ENCODE peak calls at places on chromosomes 6 and 20, in four cellular contexts. L is spleen, V is pancreas, R is fibroblast of mammary gland. W is an unnamed sample.

GRCh38 chr20:51089272-51089671 is 66.4 kb upstream of the KCNG1 start:
- DNase-seq in V (no peak), R (no peak), L (no peak), W (no peak)

GRCh38 chr6:141548969-141549368 is 583.8 kb upstream of the GJE1 start:
- DNase-seq in L (no peak), V (no peak), R (peak; percentile 96), W (no peak)

GRCh38 chr6:23410439-23410838 is 715.6 kb upstream of the NRSN1 start:
- DNase-seq in L (no peak), R (no peak), V (no peak), W (no peak)

GRCh38 chr6:71333700-71334099 is 45.1 kb downstream of the OGFRL1 start:
- DNase-seq in V (no peak), L (no peak), R (peak; percentile 94), W (no peak)

GRCh38 chr20:11754451-11754850 is 163.2 kb upstream of the BTBD3 start:
- DNase-seq in V (no peak), L (no peak), R (no peak), W (no peak)

GRCh38 chr6:3654898-3655297 is 96.6 kb downstream of the PXDC1 start:
- DNase-seq in V (no peak), L (no peak), R (no peak), W (no peak)

GRCh38 chr6:156933201-156934053 is 156.2 kb downstream of the ARID1B start:
- DNase-seq in V (peak; percentile 69), L (no peak), R (no peak), W (peak; percentile 79)

GRCh38 chr20:50348118-50348517 is 157.5 kb downstream of the CEBPB start:
- DNase-seq in V (peak; percentile 46), R (no peak), L (peak; percentile 85), W (no peak)

GRCh38 chr20:34475979-34476736 is 40.1 kb upstream of the DYNLRB1 start:
- DNase-seq in V (peak; percentile 17), R (peak; percentile 25), L (peak; percentile 87), W (no peak)

GRCh38 chr6:6008648-6009421 is 2.1 kb upstream of the NRN1 start:
- DNase-seq in V (peak; percentile 77), R (peak; percentile 80), L (peak; percentile 88), W (no peak)

GRCh38 chr6:167805349-167806060 is 21.2 kb upstream of the AFDN start:
- DNase-seq in V (no peak), L (no peak), R (no peak), W (no peak)

GRCh38 chr6:36963451-36964290 is 9.1 kb downstream of the PI16 start:
- DNase-seq in V (peak; percentile 41), L (peak; percentile 84), R (no peak), W (no peak)

GRCh38 chr20:49713779-49714712 is at the start of gene B4GALT5:
- DNase-seq in V (peak; percentile 57), L (peak; percentile 93), R (peak; percentile 43), W (no peak)

GRCh38 chr20:58224097-58224496 is 4.4 kb downstream of the ANKRD60 start:
- DNase-seq in L (no peak), R (no peak), V (no peak), W (no peak)

GRCh38 chr6:144064402-144064830 is 31.0 kb downstream of the SF3B5 start:
- DNase-seq in R (no peak), V (no peak), L (peak; percentile 94), W (no peak)

GRCh38 chr6:147003186-147003585 is 201.0 kb upstream of the STXBP5 start:
- DNase-seq in V (no peak), L (no peak), R (peak; percentile 16), W (no peak)

GRCh38 chr6:46491201-46491788 is at the start of gene RCAN2:
- DNase-seq in V (peak; percentile 59), L (peak; percentile 82), R (peak; percentile 46), W (no peak)

GRCh38 chr20:38805502-38805957 is at the start of gene PPP1R16B:
- DNase-seq in L (peak; percentile 96), R (no peak), V (no peak), W (no peak)

GRCh38 chr6:12467706-12468670 is 177.8 kb downstream of the EDN1 start:
- DNase-seq in R (peak; percentile 21), V (no peak), L (no peak), W (no peak)

GRCh38 chr6:34301408-34301807 is 52.6 kb upstream of the SMIM29 start:
- DNase-seq in L (no peak), V (peak; percentile 34), R (peak; percentile 96), W (no peak)

GRCh38 chr6:56458324-56458884 is 184.3 kb downstream of the DST start:
- DNase-seq in L (no peak), V (no peak), R (no peak), W (no peak)

GRCh38 chr6:1199981-1200637 is 111.8 kb upstream of the FOXQ1 start:
- DNase-seq in V (no peak), L (no peak), R (no peak), W (no peak)

GRCh38 chr6:26032387-26033131 is 54.7 kb upstream of the HFE start:
- DNase-seq in R (peak; percentile 35), L (no peak), V (no peak), W (no peak)

GRCh38 chr20:31709939-31710338 is 12.7 kb downstream of the BCL2L1 start:
- DNase-seq in L (no peak), R (no peak), V (no peak), W (no peak)

GRCh38 chr20:31712564-31713311 is 9.9 kb downstream of the BCL2L1 start:
- DNase-seq in R (peak; percentile 90), L (peak; percentile 6), V (peak; percentile 86), W (peak; percentile 94)

GRCh38 chr20:31712112-31712553 is 10.5 kb downstream of the BCL2L1 start:
- DNase-seq in R (no peak), L (peak; percentile 16), V (peak; percentile 57), W (peak; percentile 54)

GRCh38 chr20:31710423-31711250 is 12.0 kb downstream of the BCL2L1 start:
- DNase-seq in L (no peak), V (no peak), R (no peak), W (no peak)

DNA sequence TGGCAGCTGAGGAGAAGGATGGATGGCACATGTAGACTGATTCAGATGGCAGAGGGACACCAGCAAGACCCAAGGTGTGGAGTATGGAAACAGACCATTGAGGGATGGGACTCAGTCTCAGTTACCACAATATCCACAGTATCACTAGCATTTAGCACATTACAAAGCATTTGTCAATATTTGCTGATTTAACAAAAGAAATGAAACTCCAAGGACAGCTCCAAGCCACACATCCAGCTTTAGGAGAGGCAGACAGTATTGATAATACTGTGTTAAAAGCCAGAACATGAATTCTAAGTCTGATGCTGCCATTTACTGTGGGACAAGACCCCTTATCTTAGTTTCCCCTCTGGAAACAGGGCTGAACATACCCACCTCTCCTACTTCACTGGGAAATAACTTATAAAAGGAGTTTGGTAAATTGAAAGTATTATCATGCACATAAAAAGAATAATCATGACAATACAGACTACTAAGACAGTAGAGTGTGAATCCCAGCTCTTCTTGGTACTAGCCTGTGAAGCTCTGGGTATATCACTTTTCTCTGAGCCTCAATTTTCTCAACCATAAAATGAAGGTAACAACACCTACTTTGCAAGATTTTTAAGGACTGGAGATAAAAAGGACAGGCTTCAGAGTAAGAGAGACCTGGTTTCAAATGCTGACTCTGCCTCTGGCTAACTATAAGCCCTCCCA is 11.1 kb downstream of the BCL2L1 start:
- DNase-seq in R (no peak), V (no peak), L (no peak), W (no peak)
- H3K4me3 ChIP-seq in R (no peak overlapping the region), V (no peak overlapping the region), L (no peak overlapping the region), W (no peak overlapping the region)

DNA sequence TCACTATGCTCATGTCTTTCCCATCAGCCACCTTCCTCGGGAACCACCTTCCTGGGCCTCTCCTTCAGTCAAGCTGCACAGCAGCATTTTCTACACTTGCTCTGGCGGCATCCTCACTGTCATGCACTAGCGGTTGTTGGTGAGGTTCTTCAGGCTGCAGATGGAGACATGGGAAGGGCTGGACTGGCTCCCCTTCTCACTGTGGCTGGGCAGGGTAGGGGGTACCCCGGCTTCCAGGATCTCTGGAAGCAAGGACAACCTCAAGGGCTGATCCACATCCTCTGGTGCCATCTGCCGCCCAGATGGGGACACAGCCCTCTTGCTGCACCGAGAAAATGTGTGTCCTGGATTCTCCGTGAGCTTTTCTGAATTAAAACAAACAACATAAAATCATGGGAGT is 180.1 kb upstream of the RNF24 start:
- DNase-seq in R (peak; percentile 27), L (peak; percentile 36), V (no peak), W (no peak)
- TF ChIP-seq CTCF in R (peak; percentile 46), L (no peak), V (no peak), W (peak; percentile 68)

DNA sequence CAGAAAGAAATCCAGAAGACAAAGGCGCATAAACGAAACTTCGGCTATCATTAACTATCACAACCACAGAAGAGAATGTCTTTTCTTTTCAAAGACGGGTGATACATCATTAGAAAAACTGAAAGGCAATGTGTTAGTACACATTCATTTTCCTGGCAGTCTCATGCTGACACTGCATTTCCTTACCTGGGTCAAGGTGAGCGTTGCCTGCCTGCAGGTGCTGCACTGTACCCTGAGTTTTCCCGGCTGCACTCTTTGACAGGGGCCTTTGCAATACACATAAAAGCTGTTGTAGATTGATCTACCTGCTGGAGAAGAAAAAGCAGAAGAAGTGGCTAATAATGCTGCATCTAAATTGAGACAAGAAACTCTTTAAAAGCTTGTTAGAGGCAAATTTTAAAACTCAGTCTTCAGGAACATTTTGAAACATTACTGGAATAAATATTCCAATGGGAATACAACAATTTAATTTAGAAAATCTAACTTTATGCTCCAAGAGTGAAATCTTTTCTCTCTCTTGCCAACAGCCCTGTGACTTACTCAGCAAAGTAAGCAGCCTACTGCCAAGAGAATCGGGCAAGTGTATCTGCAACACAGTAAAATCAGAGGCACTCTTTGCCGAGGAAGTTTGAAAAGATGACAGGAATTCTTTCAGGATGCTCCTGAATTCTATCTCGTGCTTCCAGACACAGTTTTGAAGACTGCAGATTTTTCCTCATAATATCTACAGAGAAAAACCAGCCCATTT is 526.4 kb downstream of the PRKN start:
- DNase-seq in L (no peak), V (no peak), R (no peak), W (no peak)
- H3K4me3 ChIP-seq in L (no peak overlapping the region), V (no peak overlapping the region), R (no peak overlapping the region), W (no peak overlapping the region)

GRCh38 chr20:53678990-53679596 is 85.5 kb upstream of the ZNF217 start:
- DNase-seq in V (no peak), L (no peak), R (peak; percentile 35), W (no peak)

GRCh38 chr20:53676987-53677386 is 83.3 kb upstream of the ZNF217 start:
- DNase-seq in V (no peak), R (no peak), L (no peak), W (no peak)

GRCh38 chr20:53676519-53676822 is 82.8 kb upstream of the ZNF217 start:
- DNase-seq in R (no peak), L (no peak), V (no peak), W (no peak)

GRCh38 chr20:53678315-53678989 is 84.8 kb upstream of the ZNF217 start:
- DNase-seq in R (no peak), L (no peak), V (no peak), W (no peak)

DNA sequence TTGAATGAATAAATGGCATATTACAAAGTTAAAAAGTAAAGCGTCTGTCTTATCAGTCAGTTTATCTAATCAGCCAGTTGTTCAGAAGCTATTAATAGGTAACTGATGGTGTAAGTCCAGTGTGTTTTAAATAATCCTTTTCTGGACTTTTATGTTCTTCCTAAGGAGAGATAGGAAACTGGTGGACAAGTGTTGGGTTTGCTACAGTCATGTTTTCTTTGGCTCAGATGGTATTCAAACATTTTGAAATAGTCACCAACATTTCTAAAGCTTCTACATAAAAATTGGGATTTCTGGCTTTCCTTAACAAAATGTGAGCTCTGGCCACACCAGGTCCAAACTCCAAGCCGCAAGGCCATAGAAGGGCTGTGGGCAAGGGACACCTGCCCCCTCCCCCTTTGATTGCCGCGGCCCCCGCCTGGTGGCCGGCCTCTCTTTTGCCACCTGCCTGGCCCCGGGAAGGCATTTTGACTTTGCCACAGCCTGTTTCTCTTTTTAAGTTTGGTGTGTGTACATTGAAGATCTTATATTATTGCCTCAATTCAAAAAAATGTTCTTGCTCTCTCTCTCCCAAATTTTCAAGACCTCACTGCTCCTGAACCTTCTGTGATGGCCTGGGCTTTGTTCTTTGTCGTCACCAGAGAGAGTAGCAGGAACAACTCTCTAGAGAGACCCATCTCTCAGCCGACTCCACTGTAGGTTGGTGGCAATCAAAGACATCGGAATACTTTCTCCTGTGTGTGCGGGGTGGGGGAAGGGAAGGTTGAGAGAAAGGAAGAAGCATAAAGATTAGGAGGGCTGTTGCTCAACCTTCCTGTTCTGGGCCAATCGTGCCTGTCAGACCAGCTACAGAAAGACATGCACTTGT is 84.0 kb upstream of the ZNF217 start:
- DNase-seq in R (no peak), L (no peak), V (peak; percentile 28), W (no peak)
- TF ChIP-seq CTCF in R (no peak), L (no peak), V (no peak), W (no peak)

W was measured in LNCaP clone FGC.